ENCODE peak calls at places on chromosomes 11 and 22, in ten cellular contexts. I is mesothelial cell of epicardium, B is astrocyte of the spinal cord, L is progenitor cell of endocrine pancreas, P is A549, T is choroid plexus epithelial cell, W is colonic mucosa, S is left ventricle myocardium inferior, M is MCF 10A, H is pancreas. O is an unnamed sample.

GRCh38 chr11:134252539-134253188 is 488 bp downstream of the THYN1 start:
- DNase-seq in I (no peak), B (no peak), L (no peak), P (no peak), T (peak; percentile 63), W (peak; percentile 42), S (no peak), M (no peak), H (no peak), O (peak; percentile 65)

GRCh38 chr11:80595011-80595410 is 1154.2 kb upstream of the TENM4 start:
- DNase-seq in I (no peak), B (peak; percentile 56), L (no peak), P (no peak), T (peak; percentile 79), W (no peak), S (no peak), M (no peak), H (no peak), O (peak; percentile 75)

GRCh38 chr11:112219476-112220232 is 6.6 kb upstream of the PTS start:
- DNase-seq in I (no peak), B (peak; percentile 79), L (peak; percentile 20), P (peak; percentile 72), T (peak; percentile 90), W (peak; percentile 52), S (no peak), M (peak; percentile 84), H (no peak), O (peak; percentile 90)

GRCh38 chr11:112806876-112807275 is 154.3 kb upstream of the NCAM1 start:
- DNase-seq in I (no peak), B (no peak), L (no peak), P (no peak), T (no peak), W (no peak), S (no peak), M (no peak), H (no peak), O (no peak)

GRCh38 chr22:36505998-36506635 is 723 bp downstream of the FOXRED2 start:
- DNase-seq in I (no peak), B (no peak), L (no peak), P (no peak), T (no peak), W (no peak), S (no peak), M (no peak), H (peak; percentile 81), O (no peak)

GRCh38 chr11:128328955-128329551 is 258.3 kb downstream of the ETS1 start:
- DNase-seq in I (no peak), B (no peak), L (no peak), P (no peak), T (no peak), W (no peak), S (no peak), M (no peak), H (no peak), O (peak; percentile 90)

GRCh38 chr11:130159657-130160459 is at the start of gene ST14:
- DNase-seq in I (no peak), B (no peak), L (peak; percentile 56), P (no peak), T (no peak), W (peak; percentile 89), S (no peak), M (peak; percentile 79), H (peak; percentile 93), O (no peak)

GRCh38 chr11:114892381-114893197 is 214.3 kb downstream of the NXPE2 start:
- DNase-seq in I (no peak), B (no peak), L (no peak), P (peak; percentile 1), T (no peak), W (peak; percentile 28), S (no peak), M (peak; percentile 28), H (no peak), O (no peak)

GRCh38 chr22:37484115-37485005 is 1.8 kb downstream of the MFNG start:
- DNase-seq in I (no peak), B (no peak), L (no peak), P (no peak), T (peak; percentile 41), W (peak; percentile 72), S (peak; percentile 80), M (no peak), H (peak; percentile 80), O (no peak)

GRCh38 chr22:37406836-37407235 is 20.4 kb downstream of the ELFN2 start:
- DNase-seq in I (no peak), B (no peak), L (no peak), P (no peak), T (no peak), W (no peak), S (no peak), M (no peak), H (no peak), O (no peak)

GRCh38 chr11:121936375-121936774 is 179.6 kb downstream of the BLID start:
- DNase-seq in I (no peak), B (no peak), L (no peak), P (no peak), T (peak; percentile 28), W (no peak), S (no peak), M (no peak), H (no peak), O (no peak)

GRCh38 chr11:132125855-132126841 is 755.7 kb downstream of the NTM start:
- DNase-seq in I (no peak), B (peak; percentile 62), L (no peak), P (no peak), T (peak; percentile 33), W (no peak), S (no peak), M (no peak), H (no peak), O (peak; percentile 56)

GRCh38 chr22:17552737-17553136 is 10.6 kb upstream of the SLC25A18 start:
- DNase-seq in I (no peak), B (no peak), L (no peak), P (no peak), T (no peak), W (no peak), S (peak; percentile 51), M (no peak), H (no peak), O (no peak)

GRCh38 chr11:129315781-129316579 is 59.7 kb upstream of the BARX2 start:
- DNase-seq in I (no peak), B (no peak), L (no peak), P (no peak), T (no peak), W (peak; percentile 87), S (no peak), M (no peak), H (peak; percentile 87), O (no peak)

GRCh38 chr11:62889484-62890437 is 9.1 kb downstream of the SLC3A2 start:
- DNase-seq in I (no peak), B (peak; percentile 19), L (no peak), P (peak; percentile 71), T (peak; percentile 35), W (peak; percentile 66), S (no peak), M (peak; percentile 28), H (no peak), O (peak; percentile 48)

DNA sequence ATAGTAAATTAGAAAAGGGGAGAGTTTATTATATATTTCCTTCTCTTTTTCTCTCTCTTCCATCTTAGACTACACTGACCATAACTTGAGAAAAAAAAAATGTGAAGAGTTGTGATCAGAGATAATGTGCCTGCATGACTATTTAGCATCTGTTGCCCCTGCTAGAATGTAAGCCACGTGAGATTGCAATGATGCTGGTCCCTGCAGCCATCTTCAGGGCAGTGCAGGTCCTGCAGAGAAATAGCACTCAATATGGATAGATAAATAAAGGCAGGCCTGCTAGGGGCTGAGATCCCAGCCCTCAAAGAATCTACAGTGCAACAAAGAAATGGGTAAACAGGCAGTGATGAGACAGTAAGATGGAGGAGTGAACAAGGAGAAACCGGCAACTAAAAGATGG is 7.8 kb upstream of the DKK3 start:
- DNase-seq in I (no peak), B (no peak), L (no peak), P (peak; percentile 17), T (peak; percentile 23), W (no peak), S (no peak), M (no peak), H (no peak), O (no peak)
- TF ChIP-seq CTCF in I (no peak), B (peak; percentile 30), L (no peak), P (no peak), T (peak; percentile 40), W (no peak), S (peak; percentile 34), M (no peak), H (no peak), O (no peak)

GRCh38 chr11:65726660-65727059 is 6.1 kb upstream of the RNASEH2C start:
- DNase-seq in I (no peak), B (no peak), L (no peak), P (no peak), T (no peak), W (no peak), S (no peak), M (no peak), H (no peak), O (no peak)
- TF ChIP-seq CTCF in I (no peak), B (no peak), L (no peak), P (peak; percentile 8), T (peak; percentile 17), W (no peak), S (peak; percentile 13), M (no peak), H (no peak), O (peak; percentile 18)

GRCh38 chr11:119373059-119373875 is 8.2 kb downstream of the USP2 start:
- DNase-seq in I (no peak), B (no peak), L (no peak), P (no peak), T (no peak), W (no peak), S (no peak), M (no peak), H (peak; percentile 78), O (no peak)

GRCh38 chr11:119374632-119375394 is 6.7 kb downstream of the USP2 start:
- DNase-seq in I (no peak), B (no peak), L (no peak), P (no peak), T (no peak), W (no peak), S (no peak), M (no peak), H (no peak), O (no peak)

GRCh38 chr11:119375629-119376196 is 5.8 kb downstream of the USP2 start:
- DNase-seq in I (no peak), B (peak; percentile 74), L (no peak), P (no peak), T (peak; percentile 55), W (peak; percentile 58), S (peak; percentile 85), M (no peak), H (no peak), O (peak; percentile 71)

GRCh38 chr11:119372260-119373058 is 9.0 kb downstream of the USP2 start:
- DNase-seq in I (no peak), B (no peak), L (no peak), P (no peak), T (no peak), W (no peak), S (no peak), M (no peak), H (no peak), O (no peak)

GRCh38 chr11:119373917-119374631 is 7.4 kb downstream of the USP2 start:
- DNase-seq in I (no peak), B (peak; percentile 70), L (peak; percentile 77), P (peak; percentile 72), T (peak; percentile 84), W (peak; percentile 86), S (peak; percentile 66), M (peak; percentile 81), H (peak; percentile 89), O (peak; percentile 82)
- TF ChIP-seq CTCF in I (peak; percentile 76), B (peak; percentile 95), L (peak; percentile 94), P (peak; percentile 73), T (peak; percentile 95), W (peak; percentile 91), S (peak; percentile 90), M (peak; percentile 96), H (peak; percentile 90), O (peak; percentile 92)

GRCh38 chr22:20063271-20064139 is 16.5 kb upstream of the DGCR8 start:
- DNase-seq in I (no peak), B (no peak), L (no peak), P (no peak), T (no peak), W (no peak), S (no peak), M (no peak), H (peak; percentile 54), O (no peak)
- TF ChIP-seq CTCF in I (no peak), B (no peak), L (no peak), P (no peak), T (no peak), W (no peak), S (no peak), M (no peak), H (no peak), O (no peak)